ENCODE peak calls at places on chromosomes 11 and 22, in six cellular contexts. R is ovary, O is prostate gland, V is tibial nerve, H is NB4, G is stomach. U is an unnamed sample.

GRCh38 chr22:25110846-25111578 is 88.6 kb upstream of the CRYBB3 start:
- DNase-seq in O (peak), H (peak), G (peak), R (peak), V (peak), U (peak)

GRCh38 chr11:2891901-2892214 is 6.3 kb upstream of the CDKN1C start:
- DNase-seq in V (no peak), G (peak), O (no peak), R (peak), H (no peak), U (no peak)

GRCh38 chr11:27296406-27296994 is 66.5 kb downstream of the CCDC34 start:
- DNase-seq in G (no peak), O (peak), R (no peak), V (peak), H (peak), U (peak)

GRCh38 chr11:35781342-35782171 is 119.0 kb downstream of the TRIM44 start:
- DNase-seq in O (no peak), G (no peak), V (no peak), R (no peak), H (no peak), U (no peak)

GRCh38 chr22:45468872-45469572 is 33.7 kb upstream of the FBLN1 start:
- DNase-seq in H (no peak), G (no peak), V (no peak), R (peak), O (no peak), U (no peak)

GRCh38 chr11:10076458-10077141 is 217.4 kb downstream of the SBF2 start:
- DNase-seq in H (peak), V (no peak), G (peak), R (peak), O (peak), U (peak)

GRCh38 chr11:74157169-74157568 is 13.6 kb downstream of the C2CD3 start:
- DNase-seq in V (no peak), R (no peak), H (no peak), O (no peak), G (no peak), U (no peak)

GRCh38 chr11:29324328-29324727 is 692.5 kb downstream of the KCNA4 start:
- DNase-seq in G (no peak), R (no peak), H (no peak), V (no peak), O (no peak), U (no peak)

GRCh38 chr11:46380340-46381045 is 976 bp upstream of the MDK start:
- DNase-seq in G (peak), H (peak), V (peak), R (peak), O (peak), U (peak)

GRCh38 chr22:28332410-28332809 is 347.2 kb downstream of the TTC28 start:
- DNase-seq in G (no peak), H (no peak), R (no peak), V (no peak), O (no peak), U (no peak)

GRCh38 chr22:33971561-33971961 is 51.3 kb upstream of the LARGE1 start:
- DNase-seq in R (no peak), V (peak), H (peak), G (no peak), O (no peak), U (no peak)

GRCh38 chr11:93487032-93487483 is 56.1 kb downstream of the SMCO4 start:
- DNase-seq in H (peak), R (no peak), O (no peak), V (no peak), G (no peak), U (no peak)

GRCh38 chr11:14764899-14765527 is 121.4 kb downstream of the PDE3B start:
- DNase-seq in R (no peak), V (no peak), G (no peak), H (peak), O (no peak), U (peak)

GRCh38 chr11:2445107-2445947 is 519 bp downstream of the KCNQ1 start:
- DNase-seq in R (no peak), V (no peak), H (no peak), O (no peak), G (peak), U (no peak)

GRCh38 chr22:50583294-50583865 is 731 bp upstream of the CHKB start:
- DNase-seq in R (no peak), H (no peak), G (no peak), O (no peak), V (no peak), U (no peak)

GRCh38 chr22:23772315-23773246 is at the start of gene MMP11:
- DNase-seq in R (peak), G (peak), O (peak), V (peak), H (peak), U (peak)

GRCh38 chr11:60371854-60372253 is 6.5 kb upstream of the MS4A7 start:
- DNase-seq in G (no peak), O (no peak), H (no peak), R (no peak), V (no peak), U (no peak)

GRCh38 chr11:8058216-8058615 is 22.8 kb upstream of the TUB start:
- DNase-seq in O (no peak), R (no peak), V (no peak), H (no peak), G (peak), U (no peak)

GRCh38 chr11:111851636-111852035 is 19.7 kb downstream of the ALG9 start:
- DNase-seq in G (no peak), H (peak), O (no peak), R (no peak), V (no peak), U (peak)

GRCh38 chr11:12200359-12201015 is 90.1 kb downstream of the MICAL2 start:
- DNase-seq in O (peak), H (no peak), G (no peak), V (peak), R (peak), U (peak)

GRCh38 chr11:1121343-1122331 is 36.1 kb upstream of the MUC5AC start:
- DNase-seq in R (peak), V (no peak), G (peak), O (no peak), H (no peak), U (no peak)

GRCh38 chr22:19508024-19508776 is 16.0 kb downstream of the CLDN5 start:
- DNase-seq in O (no peak), V (no peak), H (no peak), R (no peak), G (no peak), U (no peak)

GRCh38 chr22:39278040-39278439 is 33.3 kb upstream of the PDGFB start:
- DNase-seq in O (no peak), R (no peak), G (no peak), H (no peak), V (no peak), U (no peak)

GRCh38 chr11:19368726-19369364 is 128.1 kb upstream of the E2F8 start:
- DNase-seq in V (no peak), O (no peak), H (peak), G (no peak), R (no peak), U (no peak)

GRCh38 chr22:22666307-22667091 is 22.1 kb downstream of the GGTLC2 start:
- DNase-seq in V (no peak), R (no peak), H (peak), G (peak), O (no peak), U (peak)

GRCh38 chr11:20671856-20672546 is 2.6 kb downstream of the NELL1 start:
- DNase-seq in G (no peak), R (no peak), V (no peak), O (no peak), H (peak), U (no peak)

GRCh38 chr11:4480577-4481539 is 1.6 kb upstream of the OR52K1 start:
- DNase-seq in R (no peak), O (no peak), G (no peak), H (no peak), V (no peak), U (no peak)

GRCh38 chr11:12433571-12434061 is 56.2 kb downstream of the PARVA start:
- DNase-seq in G (no peak), R (no peak), H (no peak), O (no peak), V (no peak), U (no peak)

GRCh38 chr11:61961570-61962212 is 5.7 kb downstream of the FTH1 start:
- DNase-seq in R (peak), G (peak), O (no peak), V (peak), H (no peak), U (no peak)

GRCh38 chr11:57662893-57663292 is 5.0 kb upstream of the ZDHHC5 start:
- DNase-seq in H (peak), G (no peak), R (no peak), O (no peak), V (no peak), U (peak)

GRCh38 chr11:65325435-65325834 is 8.2 kb upstream of the DPF2 start:
- DNase-seq in O (no peak), G (no peak), V (no peak), H (no peak), R (no peak), U (no peak)
- TF ChIP-seq POLR2A in O (no peak), G (no peak), V (no peak), H (no peak), R (no peak), U (no peak)

DNA sequence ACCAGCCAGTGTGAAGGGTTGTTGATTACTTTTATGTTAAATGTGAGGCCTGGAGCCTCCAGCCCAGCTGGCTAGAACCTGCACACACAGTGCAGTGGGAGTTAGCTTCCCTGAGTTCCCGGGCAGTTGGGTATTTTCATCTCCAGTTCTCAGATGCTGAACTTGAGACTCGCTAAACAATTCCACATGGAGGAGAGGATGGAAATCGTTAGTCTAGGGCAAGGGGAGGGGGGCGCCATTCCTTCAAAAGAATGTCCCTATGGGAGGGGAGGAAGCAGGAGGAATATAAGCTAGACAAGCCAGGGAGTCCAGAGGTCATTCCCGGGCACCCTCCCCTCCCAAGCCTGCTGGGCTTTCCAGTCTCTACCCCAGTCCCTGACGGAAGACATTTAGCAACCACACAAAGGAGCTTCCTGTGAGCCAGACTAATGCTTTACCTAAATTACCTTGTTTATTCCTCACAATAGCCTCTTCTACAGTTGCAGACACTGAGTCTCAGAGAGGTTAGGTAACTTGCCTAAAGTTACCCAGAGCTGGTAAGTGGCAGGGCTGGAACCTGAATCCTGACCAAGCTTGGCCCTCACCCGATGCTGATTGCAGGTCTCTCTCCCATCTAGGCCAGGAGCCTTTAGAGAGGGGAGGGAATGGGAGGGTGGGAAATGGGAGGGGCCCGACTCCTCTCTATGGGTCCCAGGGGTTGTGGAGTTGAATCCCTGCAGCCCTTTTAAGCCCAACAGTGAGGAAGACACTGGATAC is 1.9 kb upstream of the TSKU start:
- DNase-seq in R (no peak), V (no peak), O (no peak), H (no peak), G (no peak), U (no peak)
- TF ChIP-seq POLR2A in R (no peak), V (no peak), O (no peak), H (no peak), G (no peak), U (no peak)

GRCh38 chr22:43152355-43153071 is 1.2 kb downstream of the TSPO start:
- DNase-seq in V (peak), H (peak), G (peak), O (peak), R (peak), U (no peak)

GRCh38 chr22:43152001-43152354 is 619 bp downstream of the TSPO start:
- DNase-seq in H (no peak), V (no peak), R (no peak), O (no peak), G (no peak), U (no peak)

GRCh38 chr22:43153916-43154315 is 2.6 kb downstream of the TSPO start:
- DNase-seq in H (peak), G (no peak), R (no peak), V (no peak), O (no peak), U (no peak)

GRCh38 chr22:43150731-43151206 is 590 bp upstream of the TSPO start:
- DNase-seq in O (no peak), H (no peak), R (no peak), G (no peak), V (no peak), U (no peak)

GRCh38 chr22:43151251-43152000 is at the start of gene TSPO:
- DNase-seq in G (peak), V (peak), R (peak), O (peak), H (peak), U (peak)
- TF ChIP-seq POLR2A in G (no peak), V (peak), R (no peak), O (peak), H (peak), U (no peak)

GRCh38 chr22:36164621-36165020 is 4.1 kb upstream of the APOL3 start:
- DNase-seq in V (no peak), R (no peak), H (peak), O (no peak), G (no peak), U (no peak)

GRCh38 chr22:36162127-36163034 is 1.8 kb upstream of the APOL3 start:
- DNase-seq in V (no peak), G (no peak), R (no peak), O (no peak), H (peak), U (no peak)

GRCh38 chr22:36163497-36163896 is 2.9 kb upstream of the APOL3 start:
- DNase-seq in G (no peak), V (no peak), R (no peak), H (no peak), O (no peak), U (no peak)

GRCh38 chr22:36156515-36157419 is 3.8 kb downstream of the APOL3 start:
- DNase-seq in R (peak), H (peak), O (peak), V (peak), G (peak), U (peak)

GRCh38 chr22:36160499-36160942 is at the start of gene APOL3:
- DNase-seq in R (peak), V (peak), O (peak), H (no peak), G (peak), U (peak)
- TF ChIP-seq POLR2A in R (no peak), V (no peak), O (peak), H (no peak), G (no peak), U (peak)

GRCh38 chr11:69654660-69655478 is 13.9 kb downstream of the CCND1 start:
- DNase-seq in V (no peak), R (peak), G (no peak), O (peak), H (no peak), U (no peak)

GRCh38 chr11:69651834-69652620 is 11.1 kb downstream of the CCND1 start:
- DNase-seq in R (no peak), V (no peak), G (no peak), H (no peak), O (no peak), U (no peak)

GRCh38 chr11:69653406-69653960 is 12.5 kb downstream of the CCND1 start:
- DNase-seq in V (no peak), R (peak), O (no peak), H (no peak), G (no peak), U (no peak)

GRCh38 chr11:69654001-69654659 is 13.2 kb downstream of the CCND1 start:
- DNase-seq in R (peak), O (peak), H (no peak), V (no peak), G (no peak), U (no peak)

DNA sequence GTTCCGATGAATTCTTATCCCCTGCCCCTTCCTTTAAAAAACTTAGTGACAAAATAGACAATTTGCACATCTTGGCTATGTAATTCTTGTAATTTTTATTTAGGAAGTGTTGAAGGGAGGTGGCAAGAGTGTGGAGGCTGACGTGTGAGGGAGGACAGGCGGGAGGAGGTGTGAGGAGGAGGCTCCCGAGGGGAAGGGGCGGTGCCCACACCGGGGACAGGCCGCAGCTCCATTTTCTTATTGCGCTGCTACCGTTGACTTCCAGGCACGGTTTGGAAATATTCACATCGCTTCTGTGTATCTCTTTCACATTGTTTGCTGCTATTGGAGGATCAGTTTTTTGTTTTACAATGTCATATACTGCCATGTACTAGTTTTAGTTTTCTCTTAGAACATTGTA is 12.0 kb downstream of the CCND1 start:
- DNase-seq in G (no peak), V (no peak), R (no peak), H (no peak), O (no peak), U (no peak)
- TF ChIP-seq POLR2A in G (no peak), V (no peak), R (no peak), H (no peak), O (no peak), U (no peak)

DNA sequence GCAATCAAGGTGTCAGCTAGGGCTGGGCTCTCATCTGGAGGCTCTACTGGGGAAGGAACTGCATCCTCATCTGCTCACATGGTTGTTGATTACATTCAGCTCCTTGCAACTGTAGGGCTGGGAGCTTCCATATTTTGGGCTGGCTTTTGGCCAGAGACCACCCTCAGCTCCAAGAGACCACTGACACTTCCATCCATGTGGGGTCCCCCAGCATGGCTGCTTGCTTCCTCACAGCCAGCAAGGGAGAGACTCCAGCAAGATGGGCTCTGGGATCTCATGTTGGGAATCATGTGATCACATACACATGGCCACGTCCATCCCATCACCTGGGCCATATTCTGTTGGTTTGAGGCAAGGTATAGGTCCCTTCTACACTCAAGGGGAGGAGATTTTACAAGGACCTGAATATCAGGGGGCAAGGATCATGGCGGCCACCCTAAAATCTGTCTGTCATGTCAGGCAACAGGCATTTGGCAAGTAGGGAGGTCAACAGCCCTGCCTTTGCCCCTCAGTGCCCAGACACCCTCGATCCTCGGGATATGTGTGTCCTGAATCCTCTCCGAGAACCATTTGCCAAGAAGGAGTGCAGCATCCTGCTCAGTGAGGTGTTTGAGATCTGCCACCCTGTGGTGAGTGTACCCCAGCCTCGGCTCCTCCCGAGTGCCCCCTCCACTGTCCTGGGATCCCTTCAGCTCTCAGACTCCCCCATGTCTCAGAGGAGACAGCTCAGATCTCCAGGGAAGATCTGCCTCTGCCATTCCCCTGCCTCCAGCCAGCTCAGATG is 48.7 kb downstream of the OTOG start:
- DNase-seq in H (no peak), R (no peak), V (no peak), O (no peak), G (peak), U (no peak)
- TF ChIP-seq POLR2A in H (no peak), R (no peak), V (no peak), O (no peak), G (no peak), U (no peak)

U was measured in erythroblast.